ENCODE peak calls at places on chromosomes 11 and 22, in nine cellular contexts. Q, K, Z, L, J, V, I, Y and H are unnamed samples.

GRCh38 chr11:6604081-6604626 is 580 bp downstream of the ILK start:
- DNase-seq in Z (peak; percentile 78), V (peak; percentile 32), Y (peak; percentile 58), J (peak; percentile 66), K (no peak), L (peak; percentile 45), Q (peak; percentile 52), I (peak; percentile 66), H (no peak)

GRCh38 chr11:48036011-48036410 is 55.7 kb downstream of the PTPRJ start:
- DNase-seq in I (no peak), K (no peak), Z (no peak), V (no peak), J (no peak), Q (no peak), Y (no peak), L (no peak), H (no peak)

GRCh38 chr22:46061431-46062231 is 84.7 kb upstream of the WNT7B start:
- DNase-seq in Z (no peak), J (no peak), K (no peak), Y (no peak), Q (no peak), I (no peak), L (no peak), V (no peak), H (no peak)

GRCh38 chr11:104120493-104121200 is 43.3 kb downstream of the PDGFD start:
- DNase-seq in V (no peak), Z (no peak), L (no peak), Q (no peak), K (no peak), Y (no peak), I (no peak), J (no peak), H (no peak)

GRCh38 chr11:46065681-46066080 is 55.6 kb downstream of the PHF21A start:
- DNase-seq in K (no peak), L (no peak), I (no peak), V (no peak), Y (no peak), Z (no peak), Q (no peak), J (no peak), H (no peak)

GRCh38 chr22:49209452-49210195 is 618.0 kb downstream of the BRD1 start:
- DNase-seq in V (no peak), K (no peak), L (no peak), J (no peak), Z (no peak), Q (no peak), Y (no peak), I (no peak), H (no peak)

GRCh38 chr22:28105396-28105795 is 186.3 kb upstream of the PITPNB start:
- DNase-seq in J (no peak), L (no peak), Y (no peak), Z (peak; percentile 69), I (no peak), Q (peak; percentile 79), V (no peak), K (no peak), H (no peak)

GRCh38 chr11:1054143-1055108 is 17.9 kb upstream of the MUC6 start:
- DNase-seq in Y (peak; percentile 12), K (no peak), L (no peak), J (no peak), V (no peak), Z (peak; percentile 40), Q (no peak), I (no peak), H (no peak)

GRCh38 chr11:19821412-19821875 is 108.8 kb downstream of the NAV2 start:
- DNase-seq in I (no peak), Q (no peak), Y (no peak), L (no peak), Z (no peak), K (no peak), V (no peak), J (no peak), H (no peak)

GRCh38 chr11:8671242-8671641 is 11.2 kb downstream of the TRIM66 start:
- DNase-seq in J (no peak), Q (no peak), I (peak; percentile 82), K (peak; percentile 40), Z (peak; percentile 95), V (no peak), Y (no peak), L (peak; percentile 15), H (no peak)

GRCh38 chr11:121615506-121615905 is 162.7 kb upstream of the SORL1-AS1 start:
- DNase-seq in V (no peak), Q (no peak), J (no peak), Y (no peak), K (no peak), Z (peak; percentile 33), I (no peak), L (no peak), H (no peak)

GRCh38 chr11:77080643-77081210 is 14.0 kb downstream of the CAPN5 start:
- DNase-seq in L (no peak), Z (peak; percentile 26), J (no peak), I (no peak), V (no peak), Q (no peak), K (no peak), Y (no peak), H (peak; percentile 21)

GRCh38 chr11:67438121-67438902 is 830 bp upstream of the PTPRCAP start:
- DNase-seq in I (no peak), Z (no peak), Y (no peak), J (peak; percentile 91), V (peak; percentile 53), Q (no peak), K (no peak), L (no peak), H (no peak)

GRCh38 chr11:65279713-65280459 is 18.1 kb downstream of the POLA2 start:
- DNase-seq in K (no peak), Y (no peak), Q (no peak), V (no peak), I (no peak), J (no peak), L (no peak), Z (peak; percentile 92), H (no peak)

GRCh38 chr22:21032037-21032842 is at the start of gene SLC7A4:
- DNase-seq in Z (no peak), Q (no peak), Y (no peak), V (no peak), J (no peak), L (no peak), K (no peak), I (no peak), H (peak; percentile 44)

GRCh38 chr22:47918276-47918928 is 1156.0 kb downstream of the TBC1D22A start:
- DNase-seq in J (peak; percentile 57), I (no peak), K (no peak), V (no peak), Z (no peak), Y (no peak), L (no peak), Q (peak; percentile 84), H (no peak)

GRCh38 chr11:112391086-112391485 is 130.4 kb upstream of the PLET1 start:
- DNase-seq in Q (no peak), Y (no peak), K (no peak), V (no peak), Z (no peak), I (no peak), J (no peak), L (no peak), H (no peak)

GRCh38 chr11:73284106-73284505 is 12.0 kb downstream of the P2RY6 start:
- DNase-seq in K (no peak), Z (no peak), V (no peak), L (no peak), Q (no peak), J (no peak), Y (no peak), I (no peak), H (no peak)

GRCh38 chr11:113048820-113049555 is 87.8 kb downstream of the NCAM1 start:
- DNase-seq in J (no peak), Z (peak; percentile 16), I (no peak), K (no peak), V (no peak), Q (no peak), Y (no peak), L (no peak), H (no peak)

GRCh38 chr11:129191649-129192048 is 476 bp downstream of the ARHGAP32 start:
- DNase-seq in J (no peak), L (no peak), K (no peak), V (no peak), Z (no peak), Q (no peak), I (no peak), Y (no peak), H (no peak)
- TF ChIP-seq CTCF in J (no peak), L (no peak), K (no peak), V (no peak), Z (no peak), Q (no peak), I (no peak), Y (no peak), H (no peak)

GRCh38 chr22:38260760-38261477 is 11.9 kb downstream of the TMEM184B start:
- DNase-seq in J (no peak), Z (peak; percentile 44), I (peak; percentile 70), V (no peak), K (no peak), L (no peak), Q (no peak), Y (no peak), H (no peak)
- TF ChIP-seq CTCF in J (no peak), Z (no peak), I (no peak), V (no peak), K (no peak), L (no peak), Q (no peak), Y (no peak), H (no peak)

GRCh38 chr11:99911116-99911515 is 776.0 kb upstream of the ARHGAP42 start:
- DNase-seq in I (no peak), J (no peak), Z (no peak), L (no peak), K (no peak), Y (no peak), V (no peak), Q (no peak), H (no peak)
- TF ChIP-seq CTCF in I (no peak), J (no peak), Z (no peak), L (no peak), K (peak; percentile 21), Y (no peak), V (no peak), Q (no peak), H (no peak)

GRCh38 chr11:125674210-125674609 is 6.4 kb downstream of the ACRV1 start:
- DNase-seq in Y (no peak), I (no peak), V (no peak), K (no peak), J (no peak), Z (no peak), Q (no peak), L (no peak), H (no peak)

GRCh38 chr11:125679837-125680236 is 810 bp downstream of the ACRV1 start:
- DNase-seq in L (no peak), J (no peak), V (no peak), Y (no peak), Z (no peak), Q (no peak), I (no peak), K (no peak), H (no peak)

GRCh38 chr11:125680747-125681146 is at the start of gene ACRV1:
- DNase-seq in I (no peak), J (no peak), L (no peak), Z (no peak), Q (no peak), K (no peak), Y (no peak), V (no peak), H (no peak)

GRCh38 chr11:125675196-125675595 is 5.5 kb downstream of the ACRV1 start:
- DNase-seq in L (no peak), Y (no peak), J (no peak), K (no peak), V (no peak), Q (no peak), Z (no peak), I (no peak), H (no peak)

GRCh38 chr11:125679397-125679796 is 1.2 kb downstream of the ACRV1 start:
- DNase-seq in K (no peak), Q (no peak), I (no peak), V (no peak), L (no peak), J (no peak), Y (no peak), Z (peak; percentile 3), H (no peak)
- TF ChIP-seq CTCF in K (peak; percentile 48), Q (peak; percentile 23), I (no peak), V (no peak), L (peak; percentile 62), J (peak; percentile 30), Y (no peak), Z (peak; percentile 29), H (no peak)